ENCODE peak calls at places on chromosomes 13 and 19, in five cellular contexts. One of them, this sample, is unnamed.

GRCh38 chr13:93522486-93522885 is 295.9 kb downstream of the GPC6 start:
- DNase-seq in GM12878: no peak
- DNase-seq in HepG2: no peak
- DNase-seq in GM13976: no peak
- DNase-seq in foreskin fibroblast: peak; percentile 10
- DNase-seq in this sample: no peak

GRCh38 chr19:47539747-47540311 is 25.0 kb upstream of the NAPA start:
- DNase-seq in GM12878: no peak
- DNase-seq in HepG2: no peak
- DNase-seq in foreskin fibroblast: no peak
- DNase-seq in GM13976: no peak
- DNase-seq in this sample: no peak

GRCh38 chr13:46804391-46804815 is 7.4 kb upstream of the ESD start:
- DNase-seq in foreskin fibroblast: peak; percentile 94
- DNase-seq in HepG2: peak; percentile 9
- DNase-seq in GM13976: no peak
- DNase-seq in GM12878: no peak
- DNase-seq in this sample: no peak

GRCh38 chr13:38866649-38867048 is 124.0 kb downstream of the STOML3 start:
- DNase-seq in foreskin fibroblast: no peak
- DNase-seq in GM12878: no peak
- DNase-seq in GM13976: no peak
- DNase-seq in HepG2: peak; percentile 5
- DNase-seq in this sample: no peak

GRCh38 chr13:83085186-83085900 is 796.9 kb downstream of the SLITRK1 start:
- DNase-seq in foreskin fibroblast: peak; percentile 29
- DNase-seq in GM13976: no peak
- DNase-seq in HepG2: no peak
- DNase-seq in GM12878: no peak
- DNase-seq in this sample: no peak

GRCh38 chr19:29798783-29799182 is 13.0 kb upstream of the CCNE1 start:
- DNase-seq in GM12878: no peak
- DNase-seq in GM13976: no peak
- DNase-seq in foreskin fibroblast: no peak
- DNase-seq in HepG2: no peak
- DNase-seq in this sample: no peak

GRCh38 chr13:43786766-43787517 is at the start of gene ENOX1:
- DNase-seq in foreskin fibroblast: peak; percentile 72
- DNase-seq in HepG2: no peak
- DNase-seq in GM13976: peak; percentile 71
- DNase-seq in GM12878: no peak
- DNase-seq in this sample: no peak

GRCh38 chr13:29861694-29862110 is 11.3 kb upstream of the UBL3 start:
- DNase-seq in foreskin fibroblast: peak; percentile 77
- DNase-seq in GM12878: no peak
- DNase-seq in GM13976: no peak
- DNase-seq in HepG2: peak; percentile 52
- DNase-seq in this sample: no peak

GRCh38 chr13:29849071-29849541 is 1.3 kb downstream of the UBL3 start:
- DNase-seq in GM12878: no peak
- DNase-seq in foreskin fibroblast: no peak
- DNase-seq in GM13976: peak; percentile 21
- DNase-seq in HepG2: peak; percentile 13
- DNase-seq in this sample: peak; percentile 67

GRCh38 chr13:41562083-41562482 is 104.7 kb downstream of the RGCC start:
- DNase-seq in GM12878: no peak
- DNase-seq in GM13976: no peak
- DNase-seq in HepG2: no peak
- DNase-seq in foreskin fibroblast: peak; percentile 88
- DNase-seq in this sample: no peak

GRCh38 chr13:37134411-37135041 is 29.1 kb upstream of the CSNK1A1L start:
- DNase-seq in GM12878: no peak
- DNase-seq in foreskin fibroblast: peak; percentile 28
- DNase-seq in HepG2: no peak
- DNase-seq in GM13976: no peak
- DNase-seq in this sample: no peak

GRCh38 chr19:4567584-4568071 is 8.1 kb upstream of the SEMA6B start:
- DNase-seq in HepG2: peak; percentile 40
- DNase-seq in GM12878: no peak
- DNase-seq in foreskin fibroblast: no peak
- DNase-seq in GM13976: peak; percentile 72
- DNase-seq in this sample: no peak

GRCh38 chr13:51874651-51875050 is 12.9 kb downstream of the CCDC70 start:
- DNase-seq in HepG2: no peak
- DNase-seq in GM13976: no peak
- DNase-seq in GM12878: no peak
- DNase-seq in foreskin fibroblast: no peak
- DNase-seq in this sample: peak; percentile 7

GRCh38 chr19:54399189-54399588 is 16.1 kb upstream of the TTYH1 start:
- DNase-seq in GM13976: no peak
- DNase-seq in GM12878: no peak
- DNase-seq in foreskin fibroblast: no peak
- DNase-seq in HepG2: no peak
- DNase-seq in this sample: no peak

GRCh38 chr19:45164577-45165335 is 4.0 kb upstream of the NKPD1 start:
- DNase-seq in GM13976: peak; percentile 90
- DNase-seq in GM12878: peak; percentile 64
- DNase-seq in foreskin fibroblast: no peak
- DNase-seq in HepG2: peak; percentile 79
- DNase-seq in this sample: no peak

GRCh38 chr13:43405457-43405856 is 381.3 kb downstream of the ENOX1 start:
- DNase-seq in GM13976: no peak
- DNase-seq in GM12878: no peak
- DNase-seq in foreskin fibroblast: peak; percentile 21
- DNase-seq in HepG2: no peak
- DNase-seq in this sample: no peak

GRCh38 chr19:55502197-55502952 is 14.1 kb downstream of the SSC5D start:
- DNase-seq in GM13976: no peak
- DNase-seq in foreskin fibroblast: no peak
- DNase-seq in HepG2: no peak
- DNase-seq in GM12878: no peak
- DNase-seq in this sample: no peak

GRCh38 chr13:110797230-110797877 is 83.9 kb downstream of the ING1 start:
- DNase-seq in GM12878: no peak
- DNase-seq in HepG2: no peak
- DNase-seq in foreskin fibroblast: peak; percentile 14
- DNase-seq in GM13976: no peak
- DNase-seq in this sample: no peak

GRCh38 chr13:49248433-49249002 is 793 bp downstream of the CDADC1 start:
- DNase-seq in GM13976: peak; percentile 22
- DNase-seq in GM12878: no peak
- DNase-seq in foreskin fibroblast: no peak
- DNase-seq in HepG2: peak; percentile 4
- DNase-seq in this sample: no peak

GRCh38 chr13:113423225-113424170 is 29.8 kb downstream of the ADPRHL1 start:
- DNase-seq in foreskin fibroblast: no peak
- DNase-seq in GM12878: no peak
- DNase-seq in HepG2: no peak
- DNase-seq in GM13976: no peak
- DNase-seq in this sample: no peak

GRCh38 chr13:53142301-53142700 is 113.7 kb downstream of the OLFM4 start:
- DNase-seq in foreskin fibroblast: no peak
- DNase-seq in GM12878: no peak
- DNase-seq in HepG2: no peak
- DNase-seq in GM13976: no peak
- DNase-seq in this sample: no peak

GRCh38 chr19:54517483-54517882 is 14.9 kb downstream of the LAIR2 start:
- DNase-seq in GM12878: no peak
- DNase-seq in GM13976: peak; percentile 69
- DNase-seq in foreskin fibroblast: peak; percentile 3
- DNase-seq in HepG2: peak; percentile 52
- DNase-seq in this sample: no peak

GRCh38 chr13:42894765-42895181 is 97.3 kb downstream of the EPSTI1 start:
- DNase-seq in GM12878: no peak
- DNase-seq in foreskin fibroblast: peak; percentile 35
- DNase-seq in GM13976: no peak
- DNase-seq in HepG2: no peak
- DNase-seq in this sample: no peak

GRCh38 chr13:100646030-100646673 is 28.4 kb downstream of the TMTC4 start:
- DNase-seq in GM12878: no peak
- DNase-seq in HepG2: peak; percentile 28
- DNase-seq in GM13976: no peak
- DNase-seq in foreskin fibroblast: peak; percentile 33
- DNase-seq in this sample: no peak

GRCh38 chr13:94389544-94390351 is 89.7 kb downstream of the DCT start:
- DNase-seq in GM13976: no peak
- DNase-seq in foreskin fibroblast: peak; percentile 19
- DNase-seq in GM12878: no peak
- DNase-seq in HepG2: no peak
- DNase-seq in this sample: no peak

GRCh38 chr19:13859361-13859880 is 17.5 kb upstream of the NANOS3 start:
- DNase-seq in GM12878: no peak
- DNase-seq in HepG2: no peak
- DNase-seq in foreskin fibroblast: no peak
- DNase-seq in GM13976: no peak
- DNase-seq in this sample: no peak
- TF ChIP-seq CTCF in GM12878: peak; percentile 3
- TF ChIP-seq CTCF in HepG2: no peak
- TF ChIP-seq CTCF in foreskin fibroblast: no peak
- TF ChIP-seq CTCF in GM13976: no peak
- TF ChIP-seq CTCF in this sample: no peak

GRCh38 chr19:35025969-35026368 is 4.3 kb upstream of the SCN1B start:
- DNase-seq in HepG2: no peak
- DNase-seq in foreskin fibroblast: no peak
- DNase-seq in GM13976: no peak
- DNase-seq in GM12878: no peak
- DNase-seq in this sample: no peak
- TF ChIP-seq CTCF in HepG2: no peak
- TF ChIP-seq CTCF in foreskin fibroblast: no peak
- TF ChIP-seq CTCF in GM13976: no peak
- TF ChIP-seq CTCF in GM12878: no peak
- TF ChIP-seq CTCF in this sample: no peak

DNA sequence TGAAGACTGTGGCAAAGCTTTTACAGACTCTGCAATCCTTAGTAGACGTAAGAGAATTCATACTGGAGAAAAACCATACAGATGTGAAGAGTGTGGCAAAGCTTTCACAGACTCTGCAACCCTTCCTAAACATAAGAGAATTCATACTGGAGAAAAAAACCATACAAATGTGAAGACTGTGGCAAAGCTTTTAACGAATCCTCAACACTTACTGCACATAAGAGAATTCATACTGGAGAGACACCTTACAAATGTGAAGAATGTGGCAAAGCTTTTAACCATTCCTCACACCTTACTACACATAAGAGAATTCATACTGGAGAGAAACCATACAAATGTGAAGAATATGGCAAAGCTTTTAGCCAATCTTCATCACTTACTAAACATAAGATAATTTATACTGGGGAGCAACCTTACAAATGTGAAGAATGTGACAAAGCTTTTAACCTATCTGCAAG is 50.1 kb upstream of the ZNF98 start:
- DNase-seq in foreskin fibroblast: no peak
- DNase-seq in HepG2: no peak
- DNase-seq in GM13976: no peak
- DNase-seq in GM12878: no peak
- DNase-seq in this sample: no peak
- TF ChIP-seq CTCF in foreskin fibroblast: no peak
- TF ChIP-seq CTCF in HepG2: no peak
- TF ChIP-seq CTCF in GM13976: no peak
- TF ChIP-seq CTCF in GM12878: no peak
- TF ChIP-seq CTCF in this sample: no peak

GRCh38 chr19:2374808-2375207 is 14.7 kb downstream of the TMPRSS9 start:
- DNase-seq in GM12878: no peak
- DNase-seq in foreskin fibroblast: no peak
- DNase-seq in HepG2: no peak
- DNase-seq in GM13976: no peak
- DNase-seq in this sample: no peak
- TF ChIP-seq CTCF in GM12878: no peak
- TF ChIP-seq CTCF in foreskin fibroblast: no peak
- TF ChIP-seq CTCF in HepG2: no peak
- TF ChIP-seq CTCF in GM13976: no peak
- TF ChIP-seq CTCF in this sample: no peak

GRCh38 chr19:16518483-16519229 is 22.5 kb downstream of the C19orf44 start:
- DNase-seq in HepG2: no peak
- DNase-seq in GM13976: no peak
- DNase-seq in foreskin fibroblast: no peak
- DNase-seq in GM12878: no peak
- DNase-seq in this sample: no peak
- TF ChIP-seq CTCF in HepG2: peak; percentile 48
- TF ChIP-seq CTCF in GM13976: no peak
- TF ChIP-seq CTCF in foreskin fibroblast: no peak
- TF ChIP-seq CTCF in GM12878: no peak
- TF ChIP-seq CTCF in this sample: no peak

DNA sequence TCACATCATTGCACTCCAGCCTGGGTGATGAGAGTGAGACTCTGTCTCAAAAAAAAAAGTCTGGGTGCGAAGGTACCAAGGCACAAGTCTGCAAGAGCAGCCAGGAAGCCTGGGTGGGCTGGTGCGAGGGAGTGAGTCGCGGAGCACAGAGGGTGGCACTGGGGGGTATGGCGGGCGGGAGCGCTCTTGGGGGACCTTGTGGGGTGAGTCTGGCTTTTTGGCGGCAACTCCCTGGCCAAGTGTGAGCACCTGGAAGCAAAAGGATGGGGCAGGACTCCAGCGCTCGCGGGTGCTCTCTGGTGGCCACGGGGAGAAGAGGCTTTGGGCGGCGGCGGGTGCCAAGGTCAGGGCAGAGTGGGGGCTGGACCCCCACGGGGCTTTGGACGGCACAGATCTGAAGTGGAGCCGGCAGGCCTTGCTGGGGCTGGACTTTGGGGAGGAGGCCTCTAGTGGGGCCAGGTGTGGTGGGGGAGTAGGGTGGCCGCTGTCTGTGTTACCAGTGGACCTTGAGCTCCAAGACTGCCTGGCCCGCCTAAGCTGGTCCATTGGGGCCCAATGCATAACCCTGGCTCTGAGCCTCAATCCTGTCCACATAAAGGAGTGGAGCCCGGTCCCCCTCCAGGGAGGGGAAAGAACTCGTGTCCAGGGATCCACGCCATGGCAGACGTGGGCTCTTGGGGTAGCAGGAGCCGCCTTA is 1.6 kb downstream of the P2RY11 start:
- DNase-seq in GM12878: no peak
- DNase-seq in HepG2: peak; percentile 47
- DNase-seq in foreskin fibroblast: no peak
- DNase-seq in GM13976: peak; percentile 73
- DNase-seq in this sample: no peak
- TF ChIP-seq CTCF in GM12878: peak; percentile 96
- TF ChIP-seq CTCF in HepG2: peak; percentile 82
- TF ChIP-seq CTCF in foreskin fibroblast: peak; percentile 73
- TF ChIP-seq CTCF in GM13976: peak; percentile 76
- TF ChIP-seq CTCF in this sample: peak; percentile 58

DNA sequence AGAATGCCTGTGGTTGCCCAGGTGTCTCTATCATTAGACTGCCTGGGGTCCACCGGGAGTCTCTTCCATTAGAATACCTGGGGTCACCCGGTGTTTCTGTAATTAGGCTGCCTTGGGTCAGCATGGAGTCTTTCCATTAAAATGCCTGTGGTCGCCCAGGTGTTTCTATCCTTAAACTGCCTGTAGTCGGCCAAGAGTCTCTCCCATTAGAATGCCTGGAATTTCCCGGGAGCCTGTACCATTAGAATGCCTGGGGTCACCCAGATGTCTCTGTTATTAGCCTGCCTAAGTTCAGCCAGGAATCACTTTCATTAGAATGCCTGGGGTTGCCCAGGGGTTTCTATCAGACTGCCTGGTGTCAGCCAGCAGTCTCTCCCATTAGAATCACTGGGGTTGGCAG is 1492.8 kb downstream of the UQCRFS1 start:
- DNase-seq in foreskin fibroblast: no peak
- DNase-seq in HepG2: no peak
- DNase-seq in GM13976: no peak
- DNase-seq in GM12878: no peak
- DNase-seq in this sample: no peak
- TF ChIP-seq CTCF in foreskin fibroblast: no peak
- TF ChIP-seq CTCF in HepG2: no peak
- TF ChIP-seq CTCF in GM13976: no peak
- TF ChIP-seq CTCF in GM12878: no peak
- TF ChIP-seq CTCF in this sample: no peak

This sample was measured in ascending aorta.